ENCODE peak calls at places on chromosome 14, in four cellular contexts. I, T, G and S are unnamed samples.

GRCh38 chr14:77243853-77244252 is 27.2 kb downstream of the NGB start:
- DNase-seq in I (no peak), T (no peak), G (no peak), S (no peak)

GRCh38 chr14:33938131-33938949 is 12.5 kb downstream of the EGLN3 start:
- DNase-seq in I (peak), T (no peak), G (peak), S (peak)

GRCh38 chr14:49634547-49635334 is at the start of gene DNAAF2:
- DNase-seq in I (peak), T (peak), G (peak), S (peak)

GRCh38 chr14:89504602-89505320 is 87.7 kb upstream of the FOXN3 start:
- DNase-seq in I (no peak), T (peak), G (peak), S (no peak)

GRCh38 chr14:105487986-105488777 is 1.5 kb downstream of the CRIP1 start:
- DNase-seq in I (no peak), T (no peak), G (no peak), S (no peak)

GRCh38 chr14:89330236-89331002 is 86.6 kb downstream of the FOXN3 start:
- DNase-seq in I (no peak), T (peak), G (peak), S (no peak)

GRCh38 chr14:100129161-100129589 is 30.3 kb downstream of the DEGS2 start:
- DNase-seq in I (no peak), T (peak), G (no peak), S (no peak)

GRCh38 chr14:37599527-37600368 is 4.3 kb downstream of the TTC6 start:
- DNase-seq in I (peak), T (no peak), G (peak), S (no peak)

GRCh38 chr14:74492413-74493342 is at the start of gene NPC2:
- DNase-seq in I (no peak), T (no peak), G (peak), S (peak)

GRCh38 chr14:41899416-41899815 is 292.7 kb downstream of the LRFN5 start:
- DNase-seq in I (no peak), T (peak), G (peak), S (no peak)

GRCh38 chr14:56005580-56006053 is 112.6 kb upstream of the PELI2 start:
- DNase-seq in I (peak), T (peak), G (peak), S (peak)

GRCh38 chr14:90510208-90510607 is 113.4 kb downstream of the CALM1 start:
- DNase-seq in I (no peak), T (no peak), G (no peak), S (peak)

GRCh38 chr14:33548606-33549005 is 402.3 kb downstream of the EGLN3 start:
- DNase-seq in I (no peak), T (no peak), G (no peak), S (no peak)

GRCh38 chr14:99698642-99699041 is 14.5 kb downstream of the CYP46A1 start:
- DNase-seq in I (no peak), T (no peak), G (no peak), S (no peak)

GRCh38 chr14:90780519-90780918 is 35.7 kb downstream of the TTC7B start:
- DNase-seq in I (no peak), T (no peak), G (no peak), S (no peak)

GRCh38 chr14:20789230-20789813 is 8.3 kb downstream of the RNASE6 start:
- DNase-seq in I (no peak), T (no peak), G (no peak), S (no peak)

GRCh38 chr14:56378474-56378873 is 201.1 kb upstream of the TMEM260 start:
- DNase-seq in I (no peak), T (peak), G (peak), S (no peak)

GRCh38 chr14:60106341-60106740 is 14.6 kb downstream of the PCNX4 start:
- DNase-seq in I (no peak), T (peak), G (peak), S (peak)

GRCh38 chr14:54568821-54569591 is 2.1 kb downstream of the SAMD4A start:
- DNase-seq in I (no peak), T (peak), G (peak), S (no peak)

GRCh38 chr14:91061309-91061887 is 957 bp upstream of the RPS6KA5 start:
- DNase-seq in I (peak), T (no peak), G (no peak), S (no peak)

GRCh38 chr14:88013750-88014349 is 8.9 kb downstream of the GPR65 start:
- DNase-seq in I (peak), T (peak), G (peak), S (peak)

GRCh38 chr14:77593501-77593911 is 22.9 kb downstream of the SPTLC2 start:
- DNase-seq in I (no peak), T (peak), G (peak), S (peak)

GRCh38 chr14:28751467-28752058 is 15.0 kb upstream of the FOXG1 start:
- DNase-seq in I (peak), T (peak), G (peak), S (peak)

GRCh38 chr14:69615471-69616407 is 4.3 kb downstream of the SUSD6 start:
- DNase-seq in I (no peak), T (peak), G (peak), S (peak)

GRCh38 chr14:34539407-34540180 is at the start of gene EAPP:
- DNase-seq in I (peak), T (peak), G (peak), S (peak)

GRCh38 chr14:73718742-73719251 is 4.6 kb upstream of the PNMA1 start:
- DNase-seq in I (peak), T (no peak), G (no peak), S (no peak)

GRCh38 chr14:59281613-59282012 is 93.1 kb downstream of the DAAM1 start:
- DNase-seq in I (peak), T (peak), G (peak), S (no peak)

GRCh38 chr14:105072892-105073719 is 7.9 kb upstream of the GPR132 start:
- DNase-seq in I (no peak), T (no peak), G (no peak), S (no peak)

GRCh38 chr14:87935895-87936294 is 57.1 kb downstream of the GALC start:
- DNase-seq in I (no peak), T (no peak), G (no peak), S (no peak)

GRCh38 chr14:100303925-100304324 is 2.3 kb downstream of the SLC25A29 start:
- DNase-seq in I (peak), T (no peak), G (no peak), S (no peak)

GRCh38 chr14:49702725-49703124 is 9.8 kb downstream of the KLHDC1 start:
- DNase-seq in I (no peak), T (no peak), G (no peak), S (no peak)

GRCh38 chr14:86574026-86574777 is 1044.3 kb downstream of the FLRT2 start:
- DNase-seq in I (peak), T (peak), G (peak), S (peak)

GRCh38 chr14:100850841-100851585 is 25.1 kb downstream of the MEG3 start:
- DNase-seq in I (peak), T (no peak), G (no peak), S (peak)

GRCh38 chr14:89137514-89138163 is 279.4 kb downstream of the FOXN3 start:
- DNase-seq in I (no peak), T (peak), G (peak), S (peak)

GRCh38 chr14:104546021-104546491 is 33.5 kb upstream of the C14orf180 start:
- DNase-seq in I (no peak), T (no peak), G (no peak), S (peak)

GRCh38 chr14:81710232-81710845 is 176.7 kb upstream of the SEL1L start:
- DNase-seq in I (peak), T (peak), G (peak), S (no peak)

GRCh38 chr14:55129086-55129427 is at the start of gene LGALS3:
- DNase-seq in I (peak), T (peak), G (peak), S (peak)

GRCh38 chr14:58805605-58806358 is 168.0 kb downstream of the DACT1 start:
- DNase-seq in I (no peak), T (peak), G (peak), S (no peak)

GRCh38 chr14:72851660-72852059 is 42.2 kb downstream of the DPF3 start:
- DNase-seq in I (no peak), T (no peak), G (no peak), S (no peak)

GRCh38 chr14:53528114-53528513 is 375.0 kb upstream of the DDHD1 start:
- DNase-seq in I (no peak), T (peak), G (peak), S (no peak)

GRCh38 chr14:53526190-53526589 is 373.1 kb upstream of the DDHD1 start:
- DNase-seq in I (no peak), T (peak), G (no peak), S (no peak)

GRCh38 chr14:53531151-53531550 is 378.0 kb upstream of the DDHD1 start:
- DNase-seq in I (no peak), T (no peak), G (no peak), S (no peak)

GRCh38 chr14:53531730-53532129 is 378.6 kb upstream of the DDHD1 start:
- DNase-seq in I (no peak), T (no peak), G (no peak), S (no peak)

DNA sequence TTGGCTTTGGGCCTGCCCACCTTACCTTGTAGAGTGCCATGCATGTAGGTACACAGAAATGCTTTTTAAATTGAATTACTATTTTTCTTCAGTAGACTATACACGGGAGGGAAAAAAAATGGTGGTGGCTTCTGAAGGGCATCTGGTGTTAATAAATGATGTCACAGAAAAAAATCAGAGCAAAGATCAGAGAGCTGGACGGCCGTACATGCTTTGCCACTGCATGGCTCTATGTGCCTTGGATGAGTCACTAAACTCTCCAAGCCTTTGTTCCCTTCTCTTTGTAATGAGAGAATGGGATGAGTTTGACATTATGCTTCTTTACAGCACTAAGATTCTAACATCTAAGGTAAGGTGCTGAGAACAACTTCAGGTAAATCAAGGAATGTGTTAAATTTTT is 376.4 kb upstream of the DDHD1 start:
- DNase-seq in I (no peak), T (no peak), G (no peak), S (no peak)
- H4K8ac ChIP-seq in I (no peak), T (no peak), G (no peak), S (no peak)

GRCh38 chr14:101916816-101917412 is 47.5 kb upstream of the DYNC1H1 start:
- DNase-seq in I (no peak), T (no peak), G (no peak), S (no peak)
- H3K18ac ChIP-seq in I (no peak), T (no peak), G (no peak), S (no peak)

GRCh38 chr14:53023325-53023724 is 72.5 kb upstream of the FERMT2 start:
- DNase-seq in I (no peak), T (no peak), G (no peak), S (no peak)

GRCh38 chr14:53019391-53019790 is 68.5 kb upstream of the FERMT2 start:
- DNase-seq in I (no peak), T (peak), G (no peak), S (no peak)

GRCh38 chr14:53027031-53027430 is 76.2 kb upstream of the FERMT2 start:
- DNase-seq in I (no peak), T (no peak), G (no peak), S (no peak)

GRCh38 chr14:53020193-53020932 is 69.5 kb upstream of the FERMT2 start:
- DNase-seq in I (peak), T (no peak), G (no peak), S (no peak)

GRCh38 chr14:53022593-53022992 is 71.7 kb upstream of the FERMT2 start:
- DNase-seq in I (no peak), T (peak), G (no peak), S (no peak)
- H3K27ac ChIP-seq in I (no peak), T (no peak), G (no peak), S (no peak)

DNA sequence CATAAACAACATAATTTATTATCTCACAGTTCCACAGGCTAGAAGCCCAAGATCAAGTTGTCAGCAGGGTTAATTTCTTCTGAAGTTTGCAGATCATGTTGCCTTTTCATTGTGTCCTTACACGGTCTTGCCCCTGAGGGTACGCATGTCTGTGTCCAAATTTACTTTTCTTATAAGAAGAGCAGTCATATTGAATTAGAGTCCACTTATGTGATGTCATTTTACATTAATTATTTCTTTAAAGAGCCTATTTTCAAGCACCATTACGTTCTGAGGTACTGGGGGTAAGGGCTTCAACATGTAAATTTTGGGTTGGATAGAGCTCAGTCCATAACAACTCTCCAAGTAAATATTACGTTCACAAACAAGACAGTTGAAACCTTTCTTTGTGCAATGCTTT is 236.6 kb upstream of the OR4E1 start:
- DNase-seq in I (no peak), T (no peak), G (no peak), S (no peak)
- H4K8ac ChIP-seq in I (no peak), T (no peak), G (no peak), S (no peak)

DNA sequence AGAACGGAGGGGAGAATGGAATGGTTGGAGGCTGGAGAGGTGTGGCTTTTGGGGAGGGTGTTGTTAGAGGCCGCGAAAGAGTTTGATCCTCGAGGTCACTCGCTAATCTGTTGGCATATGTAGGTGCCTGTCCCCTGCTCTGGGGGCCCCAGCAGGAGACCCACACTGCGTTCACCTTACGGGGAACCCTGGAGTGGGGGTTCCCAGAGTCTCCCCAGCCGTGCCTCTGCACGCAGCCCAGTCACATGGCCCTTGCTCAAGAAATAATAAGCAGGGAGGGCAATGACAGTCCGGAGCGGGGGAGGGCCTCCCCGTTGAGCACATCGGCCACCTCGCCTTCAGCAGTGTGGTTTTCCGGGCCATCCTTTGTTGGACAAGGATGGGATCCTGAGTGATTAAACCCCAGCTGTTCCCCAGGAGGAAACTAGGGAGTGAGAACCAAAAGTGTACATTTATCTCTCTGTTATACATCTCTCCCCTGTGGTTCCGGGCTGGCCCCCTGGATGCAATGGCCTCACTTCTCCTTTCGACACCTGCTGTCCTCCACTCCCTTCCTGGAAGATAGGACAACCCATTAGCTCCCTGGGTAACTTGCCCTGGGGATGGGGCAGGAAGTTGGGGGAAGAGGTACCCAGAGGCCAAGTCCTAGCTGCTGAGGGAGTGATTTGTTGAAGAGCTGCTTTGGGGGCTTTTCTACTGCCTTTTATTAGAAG is 1.3 kb downstream of the PLEKHG3 start:
- DNase-seq in I (peak), T (no peak), G (peak), S (no peak)
- H3K18ac ChIP-seq in I (peak), T (no peak), G (peak), S (peak)

DNA sequence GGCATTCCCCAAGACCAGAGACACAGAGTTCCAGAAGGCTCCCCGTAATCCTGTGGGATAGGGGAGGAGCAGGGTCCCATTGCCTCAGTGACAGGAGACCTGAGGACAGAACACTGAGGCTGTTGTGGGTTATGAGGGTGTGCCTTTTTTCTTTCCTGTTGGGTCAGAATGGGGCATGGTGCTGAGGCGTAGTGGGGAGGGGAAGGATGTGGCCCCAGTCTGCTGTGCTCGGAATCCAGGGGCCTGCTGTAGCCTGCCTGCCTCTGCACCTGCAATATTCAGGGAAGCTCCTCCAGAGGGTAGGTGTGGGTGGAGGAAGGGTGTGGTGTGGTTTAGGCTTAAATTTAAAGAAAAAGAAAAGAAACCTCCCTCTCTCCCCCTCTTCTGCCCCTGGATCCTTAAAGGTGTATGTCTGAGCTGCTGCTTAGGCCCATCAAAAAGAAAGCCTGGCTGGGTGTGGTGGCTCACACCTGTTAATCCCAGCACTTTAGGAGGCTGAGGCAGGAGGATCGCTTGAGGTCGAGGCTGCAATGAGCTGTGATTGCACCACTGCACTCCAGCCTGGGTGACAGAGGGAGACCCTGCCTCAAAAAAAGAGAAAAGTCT is 18.7 kb downstream of the PLEKHG3 start:
- DNase-seq in I (no peak), T (no peak), G (no peak), S (no peak)
- H3K27ac ChIP-seq in I (no peak), T (no peak), G (no peak), S (no peak)

GRCh38 chr14:76089575-76089974 is 62.1 kb upstream of the GPATCH2L start:
- DNase-seq in I (no peak), T (no peak), G (no peak), S (no peak)
- H4K8ac ChIP-seq in I (no peak), T (no peak), G (no peak), S (no peak)

DNA sequence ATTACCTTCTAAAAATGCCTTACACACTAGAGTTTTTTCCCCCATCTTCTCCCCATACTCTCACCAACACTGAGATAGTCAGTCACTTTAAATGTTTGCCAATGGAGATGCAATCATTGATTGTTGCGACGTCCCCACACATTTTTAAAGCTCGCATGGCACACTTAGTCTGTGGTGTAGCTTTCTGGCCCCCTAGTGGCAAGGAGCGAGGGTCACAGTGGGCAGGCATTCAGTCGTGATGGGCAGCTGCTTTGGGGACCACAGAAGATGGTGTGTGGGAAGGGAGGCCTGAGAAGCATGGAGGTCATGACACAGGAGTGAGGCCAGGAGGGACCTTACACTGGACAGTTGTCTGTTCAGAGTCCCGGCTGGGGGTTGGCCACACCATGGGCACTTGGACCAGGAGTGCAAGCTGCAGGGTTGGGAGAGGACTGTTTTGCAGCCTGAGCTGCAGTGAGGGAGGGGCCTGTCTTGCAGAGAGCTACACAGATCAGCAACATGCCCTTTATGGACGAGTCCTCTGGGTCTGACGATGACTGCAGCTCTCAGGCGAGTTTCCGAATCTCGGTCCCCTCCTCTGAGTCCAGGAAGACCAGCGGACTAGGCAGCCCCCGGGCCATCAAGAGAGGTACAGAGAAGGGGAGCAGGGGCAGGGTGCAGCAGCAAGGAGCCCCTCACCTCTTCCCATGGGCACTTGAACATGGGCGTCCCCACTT is 28.6 kb downstream of the PIGH start:
- DNase-seq in I (peak), T (peak), G (peak), S (peak)
- H3K18ac ChIP-seq in I (no peak), T (no peak), G (no peak), S (no peak)